ENCODE peak calls at places on chromosomes 6 and 20, in ten cellular contexts. W is left cardiac atrium; G is activated gamma-delta T cell; I is neural progenitor cell; J is activated effector memory CD4-positive, alpha-beta T cell treated with anti-CD3 and anti-CD28 coated beads, Interleukin-2, amount 50 U/mL, for 16 hours; K is NCI-H2081; O is fibroblast of villous mesenchyme; M is progenitor cell of endocrine pancreas; Y is heart right ventricle; H is posterior vena cava. S is an unnamed sample.

GRCh38 chr6:87825865-87826264 is 123.8 kb upstream of the AKIRIN2 start:
- DNase-seq in H (no peak), M (no peak), O (no peak), J (no peak), Y (no peak), K (no peak), I (no peak), W (no peak), G (no peak), S (no peak)

GRCh38 chr6:11414564-11414963 is 123.0 kb upstream of the TMEM170B start:
- DNase-seq in Y (no peak), H (no peak), K (no peak), M (no peak), G (no peak), I (no peak), O (no peak), J (peak), W (no peak), S (peak)

GRCh38 chr20:36501367-36502006 is 39.8 kb upstream of the MYL9 start:
- DNase-seq in H (peak), Y (no peak), J (peak), W (no peak), G (no peak), O (no peak), I (no peak), K (no peak), M (no peak), S (no peak)

GRCh38 chr6:3843379-3844096 is 5.6 kb upstream of the FAM50B start:
- DNase-seq in O (peak), H (no peak), W (no peak), G (no peak), K (no peak), Y (no peak), M (no peak), I (no peak), J (no peak), S (no peak)

GRCh38 chr20:41072099-41072798 is 43.6 kb downstream of the TOP1 start:
- DNase-seq in W (peak), G (no peak), Y (no peak), M (no peak), K (no peak), O (peak), J (no peak), H (no peak), I (no peak), S (peak)

GRCh38 chr6:90107721-90108364 is 188.8 kb downstream of the BACH2 start:
- DNase-seq in W (no peak), I (peak), M (no peak), O (no peak), J (peak), G (no peak), H (no peak), Y (no peak), K (no peak), S (no peak)

GRCh38 chr20:46458891-46459750 is 52.7 kb upstream of the ELMO2 start:
- DNase-seq in W (peak), K (no peak), H (no peak), G (no peak), I (peak), J (no peak), Y (peak), O (no peak), M (peak), S (peak)

GRCh38 chr6:128803911-128804310 is 79.0 kb upstream of the LAMA2 start:
- DNase-seq in Y (no peak), J (no peak), I (no peak), H (no peak), K (no peak), G (no peak), O (peak), M (no peak), W (no peak), S (peak)

GRCh38 chr20:49675368-49676151 is 38.1 kb downstream of the B4GALT5 start:
- DNase-seq in M (no peak), G (no peak), J (no peak), O (no peak), W (no peak), K (no peak), Y (no peak), H (no peak), I (no peak), S (no peak)

GRCh38 chr20:63292904-63293303 is at the start of gene COL20A1:
- DNase-seq in I (no peak), O (no peak), Y (peak), G (no peak), M (no peak), W (no peak), J (no peak), K (no peak), H (no peak), S (no peak)

GRCh38 chr6:8627085-8627861 is 191.9 kb upstream of the SLC35B3 start:
- DNase-seq in J (no peak), I (no peak), G (no peak), K (no peak), M (no peak), H (no peak), W (no peak), O (no peak), Y (no peak), S (peak)

GRCh38 chr6:30885481-30885998 is 1.2 kb downstream of the DDR1 start:
- DNase-seq in H (no peak), J (peak), M (no peak), O (peak), G (no peak), Y (no peak), W (no peak), K (peak), I (peak), S (peak)

GRCh38 chr6:157632821-157633220 is 190.2 kb upstream of the SNX9 start:
- DNase-seq in W (no peak), I (no peak), K (no peak), O (peak), J (no peak), G (no peak), H (peak), Y (no peak), M (no peak), S (peak)

GRCh38 chr20:48783533-48784272 is 44.1 kb downstream of the PREX1 start:
- DNase-seq in K (no peak), J (peak), G (no peak), M (no peak), O (peak), I (no peak), W (no peak), Y (no peak), H (no peak), S (peak)

S was measured in choroid plexus epithelial cell.